ENCODE peak calls at places on chromosomes 16 and 17, in eight cellular contexts. M is stimulated activated naive CD8-positive, alpha-beta T cell treated with anti-CD3 and anti-CD28 coated beads, Interleukin-15, amount 100 ng/mL, for 72 hours; W is activated T-cell treated with anti-CD3 and anti-CD28 coated beads for 48 hours; N is choroid plexus epithelial cell; X is A549; U is posterior cingulate gyrus; J is M059J; C is thoracic aorta. A is an unnamed sample.

GRCh38 chr17:32876414-32877163 is at the start of gene MYO1D:
- DNase-seq in M (peak), W (peak), N (peak), X (peak), U (peak), J (peak), C (no peak), A (peak)

GRCh38 chr16:2260250-2260649 is 7.7 kb downstream of the RNPS1 start:
- DNase-seq in M (no peak), W (no peak), N (no peak), X (no peak), U (no peak), J (no peak), C (no peak), A (no peak)

GRCh38 chr16:79437764-79438728 is 162.5 kb downstream of the MAF start:
- DNase-seq in M (no peak), W (no peak), N (peak), X (no peak), U (peak), J (peak), C (no peak), A (peak)

GRCh38 chr17:65783845-65784334 is 222.4 kb upstream of the AXIN2 start:
- DNase-seq in M (no peak), W (no peak), N (peak), X (peak), U (no peak), J (peak), C (no peak), A (no peak)

GRCh38 chr16:84505249-84506156 is 1.0 kb upstream of the MEAK7 start:
- DNase-seq in M (no peak), W (no peak), N (no peak), X (no peak), U (no peak), J (peak), C (no peak), A (no peak)

GRCh38 chr17:15184872-15185624 is 80.1 kb downstream of the PMP22 start:
- DNase-seq in M (no peak), W (no peak), N (no peak), X (no peak), U (no peak), J (no peak), C (no peak), A (no peak)

GRCh38 chr16:12760819-12761611 is 42.7 kb downstream of the CPPED1 start:
- DNase-seq in M (no peak), W (no peak), N (no peak), X (no peak), U (no peak), J (no peak), C (no peak), A (no peak)

GRCh38 chr17:32870027-32870670 is 6.8 kb downstream of the MYO1D start:
- DNase-seq in M (no peak), W (no peak), N (no peak), X (no peak), U (no peak), J (no peak), C (no peak), A (no peak)

GRCh38 chr17:57597531-57598453 is 147.3 kb downstream of the CCDC182 start:
- DNase-seq in M (no peak), W (no peak), N (peak), X (peak), U (peak), J (peak), C (no peak), A (peak)

GRCh38 chr16:17204248-17205043 is 266.3 kb downstream of the XYLT1 start:
- DNase-seq in M (no peak), W (no peak), N (no peak), X (no peak), U (no peak), J (no peak), C (no peak), A (peak)

GRCh38 chr17:18361837-18362380 is 1.4 kb downstream of the SHMT1 start:
- DNase-seq in M (no peak), W (no peak), N (no peak), X (no peak), U (no peak), J (no peak), C (no peak), A (peak)

GRCh38 chr17:31788956-31789355 is 70.1 kb downstream of the COPRS start:
- DNase-seq in M (no peak), W (no peak), N (no peak), X (no peak), U (no peak), J (no peak), C (no peak), A (no peak)

GRCh38 chr16:53695070-53695469 is 8.6 kb downstream of the RPGRIP1L start:
- DNase-seq in M (no peak), W (no peak), N (peak), X (no peak), U (no peak), J (peak), C (no peak), A (no peak)

GRCh38 chr17:60749050-60749449 is 71.4 kb downstream of the BCAS3 start:
- DNase-seq in M (no peak), W (no peak), N (no peak), X (no peak), U (no peak), J (no peak), C (no peak), A (peak)

GRCh38 chr16:57534881-57535658 is 1.3 kb downstream of the CCDC102A start:
- DNase-seq in M (peak), W (no peak), N (no peak), X (no peak), U (peak), J (no peak), C (no peak), A (no peak)

GRCh38 chr17:73645050-73645871 is 1.0 kb upstream of the SDK2 start:
- DNase-seq in M (peak), W (peak), N (peak), X (peak), U (peak), J (no peak), C (no peak), A (peak)

GRCh38 chr17:4317648-4318047 is 48.8 kb downstream of the UBE2G1 start:
- DNase-seq in M (no peak), W (no peak), N (no peak), X (no peak), U (no peak), J (no peak), C (no peak), A (peak)

GRCh38 chr17:11948791-11949190 is 48.5 kb downstream of the ZNF18 start:
- DNase-seq in M (no peak), W (no peak), N (peak), X (no peak), U (peak), J (peak), C (no peak), A (no peak)

GRCh38 chr17:77110006-77110374 is 30.8 kb upstream of the SEC14L1 start:
- DNase-seq in M (no peak), W (no peak), N (peak), X (no peak), U (no peak), J (peak), C (no peak), A (peak)

GRCh38 chr16:81500833-81501521 is 56.4 kb downstream of the CMIP start:
- DNase-seq in M (no peak), W (no peak), N (peak), X (no peak), U (no peak), J (peak), C (no peak), A (no peak)

GRCh38 chr16:3717235-3718018 is at the start of gene TRAP1:
- DNase-seq in M (peak), W (peak), N (peak), X (peak), U (peak), J (peak), C (peak), A (peak)

GRCh38 chr17:34771891-34772290 is 189.4 kb downstream of the CCT6B start:
- DNase-seq in M (no peak), W (no peak), N (no peak), X (no peak), U (no peak), J (no peak), C (no peak), A (no peak)

GRCh38 chr16:29029168-29029994 is 44.5 kb downstream of the LAT start:
- DNase-seq in M (peak), W (peak), N (peak), X (peak), U (peak), J (peak), C (peak), A (no peak)

GRCh38 chr17:33901085-33901484 is 354.0 kb upstream of the CCL2 start:
- DNase-seq in M (no peak), W (no peak), N (no peak), X (no peak), U (no peak), J (no peak), C (no peak), A (no peak)

GRCh38 chr17:286571-286970 is 66.0 kb downstream of the RPH3AL start:
- DNase-seq in M (no peak), W (no peak), N (no peak), X (no peak), U (no peak), J (no peak), C (no peak), A (no peak)

GRCh38 chr17:81520021-81520894 is 7.7 kb upstream of the ACTG1 start:
- DNase-seq in M (no peak), W (no peak), N (no peak), X (no peak), U (no peak), J (no peak), C (no peak), A (no peak)

GRCh38 chr16:75296606-75297005 is 45.2 kb upstream of the BCAR1 start:
- DNase-seq in M (no peak), W (no peak), N (peak), X (no peak), U (peak), J (peak), C (no peak), A (peak)